ENCODE peak calls at places on chromosomes 11 and 22, in eight cellular contexts. Z, Q, W, P, H, G, T and U are unnamed samples. For H3K27me3, the result is how much of the 10 kb centered on the place peaks cover.

GRCh38 chr11:60305906-60306619 is 21.0 kb upstream of the MS4A6E start:
- DNase-seq in Z (no peak), Q (no peak), W (no peak), P (peak), H (no peak), G (no peak), T (no peak), U (no peak)

GRCh38 chr11:112156153-112156552 is 7.7 kb downstream of the IL18 start:
- DNase-seq in Z (no peak), Q (no peak), W (peak), P (no peak), H (no peak), G (no peak), T (no peak), U (no peak)

GRCh38 chr22:19756288-19757128 is 4.1 kb upstream of the TBX1 start:
- DNase-seq in Z (peak), Q (peak), W (no peak), P (no peak), H (no peak), G (no peak), T (no peak), U (no peak)

GRCh38 chr22:49368976-49369725 is 458.5 kb downstream of the BRD1 start:
- DNase-seq in Z (peak), Q (no peak), W (no peak), P (no peak), H (no peak), G (no peak), T (no peak), U (no peak)

GRCh38 chr22:46043339-46043738 is 66.4 kb upstream of the WNT7B start:
- DNase-seq in Z (no peak), Q (no peak), W (no peak), P (no peak), H (no peak), G (peak), T (no peak), U (no peak)

GRCh38 chr11:120073196-120073595 is 64.7 kb downstream of the TRIM29 start:
- DNase-seq in Z (no peak), Q (no peak), W (no peak), P (no peak), H (no peak), G (no peak), T (peak), U (no peak)

GRCh38 chr22:46763051-46763705 is 728 bp downstream of the TBC1D22A start:
- DNase-seq in Z (no peak), Q (peak), W (no peak), P (no peak), H (peak), G (no peak), T (peak), U (no peak)

GRCh38 chr22:42442746-42443145 is 10.5 kb upstream of the NFAM1 start:
- DNase-seq in Z (no peak), Q (no peak), W (no peak), P (no peak), H (no peak), G (no peak), T (no peak), U (no peak)

GRCh38 chr22:42171946-42172345 is 41.3 kb upstream of the CYP2D6 start:
- DNase-seq in Z (no peak), Q (no peak), W (no peak), P (no peak), H (no peak), G (no peak), T (no peak), U (no peak)

GRCh38 chr11:33828604-33829429 is 54.5 kb upstream of the FBXO3 start:
- DNase-seq in Z (peak), Q (no peak), W (no peak), P (no peak), H (no peak), G (no peak), T (no peak), U (no peak)

GRCh38 chr11:112962854-112963367 is 1.7 kb downstream of the NCAM1 start:
- DNase-seq in Z (peak), Q (no peak), W (peak), P (no peak), H (peak), G (no peak), T (peak), U (no peak)

GRCh38 chr11:6927030-6927617 is 898 bp downstream of the ZNF215 start:
- DNase-seq in Z (no peak), Q (no peak), W (peak), P (no peak), H (no peak), G (no peak), T (no peak), U (no peak)

GRCh38 chr11:125674210-125674609 is 6.4 kb downstream of the ACRV1 start:
- DNase-seq in Z (no peak), Q (no peak), W (no peak), P (no peak), H (no peak), G (no peak), T (no peak), U (no peak)

GRCh38 chr11:8097062-8097814 is 16.2 kb downstream of the TUB start:
- DNase-seq in Z (no peak), Q (no peak), W (no peak), P (no peak), H (no peak), G (no peak), T (no peak), U (no peak)

GRCh38 chr22:48382197-48382596 is 1445.5 kb downstream of the BRD1 start:
- DNase-seq in Z (no peak), Q (no peak), W (no peak), P (no peak), H (no peak), G (no peak), T (no peak), U (no peak)

GRCh38 chr22:25109878-25110595 is 89.6 kb upstream of the CRYBB3 start:
- DNase-seq in Z (no peak), Q (no peak), W (no peak), P (no peak), H (no peak), G (no peak), T (no peak), U (no peak)

GRCh38 chr11:65574963-65575567 is 788 bp upstream of the EHBP1L1 start:
- DNase-seq in Z (no peak), Q (no peak), W (no peak), P (no peak), H (no peak), G (no peak), T (no peak), U (no peak)

GRCh38 chr11:34204396-34205279 is 99.2 kb downstream of the NAT10 start:
- DNase-seq in Z (no peak), Q (no peak), W (peak), P (peak), H (no peak), G (no peak), T (no peak), U (no peak)

GRCh38 chr11:62591448-62592215 is at the start of gene TUT1:
- DNase-seq in Z (peak), Q (peak), W (peak), P (peak), H (peak), G (peak), T (peak), U (peak)
- TF ChIP-seq CTCF in Z (no peak), Q (peak), W (no peak), P (no peak), H (peak), G (no peak), T (no peak), U (no peak)

GRCh38 chr11:1271927-1272326 is 37.5 kb downstream of the TOLLIP start:
- DNase-seq in Z (no peak), Q (no peak), W (no peak), P (no peak), H (no peak), G (no peak), T (peak), U (no peak)

GRCh38 chr11:1271002-1271401 is 38.4 kb downstream of the TOLLIP start:
- DNase-seq in Z (no peak), Q (no peak), W (peak), P (no peak), H (no peak), G (no peak), T (peak), U (no peak)

GRCh38 chr11:1271406-1271805 is 38.0 kb downstream of the TOLLIP start:
- DNase-seq in Z (no peak), Q (no peak), W (no peak), P (no peak), H (no peak), G (no peak), T (peak), U (no peak)

GRCh38 chr11:1270476-1270875 is 39.0 kb downstream of the TOLLIP start:
- DNase-seq in Z (no peak), Q (no peak), W (no peak), P (no peak), H (no peak), G (no peak), T (peak), U (no peak)

DNA sequence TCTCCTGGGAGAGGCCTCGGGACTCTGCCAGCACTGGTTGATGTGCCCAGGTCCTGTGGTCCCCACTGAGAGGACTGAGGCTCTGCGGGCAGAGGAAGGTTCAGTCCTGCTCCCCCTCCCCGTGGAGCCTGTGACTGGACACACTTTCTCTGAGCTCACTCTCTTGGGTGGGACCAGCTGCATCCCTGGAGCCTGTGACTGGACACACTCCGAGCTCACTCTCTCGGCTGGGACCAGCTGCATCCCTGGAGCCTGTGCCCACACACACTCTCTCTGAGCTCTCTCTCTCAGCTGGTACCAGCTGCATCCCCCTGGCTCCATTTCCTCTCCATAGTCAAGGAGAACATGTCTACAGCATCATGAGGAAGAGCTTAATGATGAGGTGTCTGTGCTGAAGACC is 39.5 kb downstream of the TOLLIP start:
- DNase-seq in Z (no peak), Q (no peak), W (no peak), P (no peak), H (no peak), G (no peak), T (peak), U (no peak)
- H3K27me3 ChIP-seq in Z (under half), Q (under half), W (under half), P (under half), H (under half), G (under half), T (under half), U (under half)

DNA sequence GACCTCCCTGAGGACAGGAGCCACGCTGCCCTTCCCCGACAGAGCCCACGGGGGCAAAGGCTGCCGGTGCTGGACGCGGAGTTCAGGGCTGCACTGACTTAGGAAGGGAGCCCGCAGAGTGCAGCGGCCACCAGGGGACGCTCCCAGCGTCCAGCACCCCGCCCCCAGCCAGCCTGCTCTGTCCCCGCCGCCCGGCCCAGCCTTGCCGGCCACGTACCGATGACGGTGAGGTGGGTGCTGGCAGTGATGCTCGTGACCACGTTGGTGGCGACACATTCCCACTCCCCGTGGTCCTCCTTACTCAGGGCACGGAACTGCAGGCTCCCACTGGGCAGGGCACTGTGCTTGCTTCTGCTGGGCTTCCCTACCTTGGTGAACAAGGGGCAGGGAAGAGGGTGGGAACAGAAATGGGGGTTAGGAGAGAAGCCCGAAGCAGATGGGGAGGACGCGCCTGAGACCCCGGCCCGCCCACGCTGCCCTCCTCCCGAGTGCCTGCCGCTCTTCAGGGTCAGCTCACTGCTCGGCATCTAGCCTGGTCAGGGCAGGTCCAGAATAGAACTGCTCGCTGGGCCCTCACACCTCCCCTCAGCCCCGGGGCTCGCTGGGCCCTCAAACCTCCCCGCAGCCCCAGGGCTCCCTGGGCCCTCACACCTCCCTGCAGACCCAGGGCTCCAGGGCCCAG is 25.9 kb downstream of the IGSF9B start:
- DNase-seq in Z (peak), Q (no peak), W (no peak), P (no peak), H (no peak), G (no peak), T (no peak), U (no peak)
- TF ChIP-seq CTCF in Z (peak), Q (peak), W (peak), P (peak), H (no peak), G (peak), T (no peak), U (peak)

DNA sequence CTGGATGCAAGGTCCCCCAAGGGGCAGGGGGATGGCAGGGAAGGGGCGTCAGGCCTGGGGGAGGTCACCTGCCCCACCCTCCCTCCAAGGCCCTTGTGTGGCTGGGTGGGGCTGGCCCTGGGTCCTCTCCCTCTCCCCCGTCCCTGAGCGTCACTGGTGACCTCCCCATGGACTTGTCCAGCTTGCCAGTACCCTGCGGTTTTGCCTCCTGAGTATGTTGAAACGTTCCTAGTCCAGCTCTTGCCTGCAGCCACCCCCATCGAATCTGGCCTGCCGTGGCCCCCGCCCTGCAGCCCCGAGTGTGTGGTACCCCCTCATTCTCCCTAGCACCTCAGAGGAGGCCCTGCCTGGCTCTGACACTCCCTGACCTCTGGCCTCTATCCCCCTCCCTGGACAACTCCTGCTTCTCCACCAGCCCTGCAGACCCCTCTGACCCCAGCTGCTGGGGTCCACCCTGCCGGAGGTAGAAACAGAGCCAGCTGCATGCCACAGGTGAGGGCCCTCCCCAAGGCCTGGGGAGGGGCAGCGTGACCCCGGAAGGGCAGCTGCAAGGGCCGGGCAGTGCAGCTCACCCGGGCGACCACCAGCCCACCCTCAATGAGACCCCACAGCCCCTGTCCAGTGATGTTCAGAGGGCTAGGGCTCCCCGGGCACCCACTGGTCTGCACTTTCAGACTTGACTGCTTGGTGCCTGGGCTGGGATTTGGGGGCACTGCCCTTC is 4.1 kb upstream of the MUC6 start:
- DNase-seq in Z (no peak), Q (no peak), W (peak), P (no peak), H (peak), G (no peak), T (no peak), U (no peak)
- H3K27me3 ChIP-seq in Z (under half), Q (half or more), W (under half), P (under half), H (under half), G (under half), T (under half), U (under half)

GRCh38 chr22:22717723-22718122 is 73.3 kb downstream of the GGTLC2 start:
- DNase-seq in Z (no peak), Q (no peak), W (no peak), P (no peak), H (no peak), G (no peak), T (no peak), U (no peak)

GRCh38 chr22:22720724-22721261 is 76.4 kb downstream of the GGTLC2 start:
- DNase-seq in Z (no peak), Q (no peak), W (no peak), P (no peak), H (no peak), G (no peak), T (no peak), U (no peak)

GRCh38 chr22:22716136-22716535 is 71.7 kb downstream of the GGTLC2 start:
- DNase-seq in Z (no peak), Q (no peak), W (no peak), P (no peak), H (no peak), G (no peak), T (no peak), U (no peak)

GRCh38 chr22:22721681-22722309 is 77.4 kb downstream of the GGTLC2 start:
- DNase-seq in Z (no peak), Q (no peak), W (peak), P (peak), H (no peak), G (no peak), T (no peak), U (no peak)

GRCh38 chr22:22720201-22720723 is 75.8 kb downstream of the GGTLC2 start:
- DNase-seq in Z (peak), Q (peak), W (peak), P (no peak), H (no peak), G (no peak), T (no peak), U (no peak)
- TF ChIP-seq CTCF in Z (peak), Q (no peak), W (peak), P (peak), H (no peak), G (peak), T (no peak), U (peak)

GRCh38 chr22:30224161-30224857 is 22.2 kb downstream of the LIF start:
- DNase-seq in Z (no peak), Q (no peak), W (peak), P (no peak), H (no peak), G (no peak), T (no peak), U (no peak)
- H3K27me3 ChIP-seq in Z (under half), Q (under half), W (under half), P (under half), H (under half), G (under half), T (under half), U (under half)

DNA sequence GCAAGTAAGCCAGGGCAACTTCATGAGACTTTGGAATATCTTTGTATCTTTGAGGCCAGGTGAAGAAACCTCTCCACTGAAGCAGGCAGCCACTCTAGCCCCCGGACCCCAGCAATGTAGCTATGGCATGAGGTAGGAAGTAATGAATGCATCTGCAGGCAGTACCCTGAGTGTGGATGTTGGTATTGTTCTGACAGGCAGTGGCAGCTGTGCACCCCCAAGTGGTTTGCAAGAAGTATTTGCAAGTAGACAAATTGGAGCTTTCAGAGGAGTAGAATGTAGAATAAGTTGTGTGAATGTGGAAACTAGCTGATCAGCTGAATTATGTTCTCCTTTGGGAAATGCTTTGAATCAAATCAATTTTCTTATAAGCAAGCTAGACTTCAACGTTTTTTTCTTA is 194.4 kb upstream of the PGR start:
- DNase-seq in Z (peak), Q (no peak), W (no peak), P (no peak), H (peak), G (no peak), T (no peak), U (no peak)
- TF ChIP-seq CTCF in Z (peak), Q (no peak), W (no peak), P (peak), H (peak), G (peak), T (no peak), U (no peak)

DNA sequence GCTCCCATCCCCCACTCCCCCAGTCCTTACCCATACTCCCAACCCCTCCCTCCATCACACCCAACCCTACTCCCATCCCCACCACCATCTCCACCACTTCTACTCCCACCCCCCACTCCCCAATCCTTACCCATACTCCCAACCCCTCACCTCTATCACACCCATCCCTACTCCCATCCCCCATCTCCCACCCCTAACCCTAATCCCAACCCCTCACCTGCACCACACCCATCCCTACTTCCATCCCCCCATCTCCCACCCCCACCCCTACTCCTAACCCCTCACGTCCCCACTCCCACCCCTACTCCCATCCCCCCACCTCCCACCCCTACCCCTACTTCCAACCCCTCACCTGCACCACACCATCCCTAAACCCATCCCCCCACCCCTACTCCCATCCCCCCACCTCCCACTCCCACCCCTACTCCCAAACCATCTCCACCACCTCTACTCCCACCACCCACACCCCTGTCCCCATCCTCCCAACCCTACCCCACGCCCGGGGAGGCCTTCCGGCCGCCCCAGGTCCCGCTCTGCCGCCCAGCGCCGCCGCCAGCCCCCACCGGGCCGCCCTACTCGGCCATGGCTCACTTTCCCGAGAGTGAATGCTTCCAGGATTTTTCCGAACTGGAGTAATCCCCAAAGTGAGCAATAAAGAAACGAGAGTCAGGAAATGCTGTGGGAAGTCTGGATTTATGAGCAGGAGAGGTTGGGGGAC is 4.7 kb downstream of the PRG3 start:
- DNase-seq in Z (no peak), Q (no peak), W (no peak), P (no peak), H (no peak), G (no peak), T (no peak), U (no peak)
- H3K27me3 ChIP-seq in Z (under half), Q (under half), W (under half), P (under half), H (under half), G (under half), T (under half), U (under half)